ENCODE peak calls at places on chromosomes 1 and 21, in ten cellular contexts. One of them, this sample, is unnamed.
A peak's percentile ranks its signal among the peaks of the same experiment; 100 is the strongest.

GRCh38 chr1:169044296-169044695 is 62.2 kb upstream of the ATP1B1 start:
- DNase-seq in IMR-90: no peak
- DNase-seq in skeletal muscle cell: no peak
- DNase-seq in ascending aorta: no peak
- DNase-seq in AG04449: no peak
- DNase-seq in CD4-positive, CD25-positive, alpha-beta regulatory T cell: no peak
- DNase-seq in right lobe of liver: no peak
- DNase-seq in cardiac fibroblast: no peak
- DNase-seq in aorta: no peak
- DNase-seq in K562: no peak
- DNase-seq in this sample: no peak

GRCh38 chr21:25133939-25134338 is 473.3 kb downstream of the MRPL39 start:
- DNase-seq in right lobe of liver: no peak
- DNase-seq in K562: no peak
- DNase-seq in AG04449: peak; percentile 33
- DNase-seq in aorta: no peak
- DNase-seq in cardiac fibroblast: no peak
- DNase-seq in CD4-positive, CD25-positive, alpha-beta regulatory T cell: no peak
- DNase-seq in skeletal muscle cell: no peak
- DNase-seq in ascending aorta: no peak
- DNase-seq in IMR-90: peak; percentile 57
- DNase-seq in this sample: no peak

GRCh38 chr21:43341349-43342163 is 85.4 kb downstream of the SIK1 start:
- DNase-seq in ascending aorta: no peak
- DNase-seq in right lobe of liver: no peak
- DNase-seq in IMR-90: peak; percentile 65
- DNase-seq in K562: no peak
- DNase-seq in aorta: no peak
- DNase-seq in skeletal muscle cell: no peak
- DNase-seq in AG04449: no peak
- DNase-seq in cardiac fibroblast: peak; percentile 42
- DNase-seq in CD4-positive, CD25-positive, alpha-beta regulatory T cell: no peak
- DNase-seq in this sample: no peak

GRCh38 chr1:172497230-172497629 is 35.7 kb upstream of the SUCO start:
- DNase-seq in IMR-90: peak; percentile 11
- DNase-seq in skeletal muscle cell: peak; percentile 2
- DNase-seq in ascending aorta: no peak
- DNase-seq in cardiac fibroblast: peak; percentile 48
- DNase-seq in AG04449: peak; percentile 5
- DNase-seq in right lobe of liver: no peak
- DNase-seq in K562: no peak
- DNase-seq in CD4-positive, CD25-positive, alpha-beta regulatory T cell: no peak
- DNase-seq in aorta: no peak
- DNase-seq in this sample: no peak

GRCh38 chr1:153778824-153779519 is 3.8 kb downstream of the SLC27A3 start:
- DNase-seq in cardiac fibroblast: no peak
- DNase-seq in K562: peak; percentile 42
- DNase-seq in skeletal muscle cell: no peak
- DNase-seq in aorta: peak; percentile 62
- DNase-seq in right lobe of liver: no peak
- DNase-seq in ascending aorta: no peak
- DNase-seq in IMR-90: no peak
- DNase-seq in CD4-positive, CD25-positive, alpha-beta regulatory T cell: no peak
- DNase-seq in AG04449: no peak
- DNase-seq in this sample: no peak

GRCh38 chr1:6419803-6420593 is at the start of gene HES2:
- DNase-seq in right lobe of liver: no peak
- DNase-seq in K562: peak; percentile 93
- DNase-seq in IMR-90: no peak
- DNase-seq in ascending aorta: no peak
- DNase-seq in AG04449: no peak
- DNase-seq in CD4-positive, CD25-positive, alpha-beta regulatory T cell: no peak
- DNase-seq in skeletal muscle cell: no peak
- DNase-seq in cardiac fibroblast: no peak
- DNase-seq in aorta: no peak
- DNase-seq in this sample: no peak

GRCh38 chr1:25825605-25826004 is 5.9 kb downstream of the MTFR1L start:
- DNase-seq in cardiac fibroblast: no peak
- DNase-seq in aorta: no peak
- DNase-seq in AG04449: no peak
- DNase-seq in CD4-positive, CD25-positive, alpha-beta regulatory T cell: no peak
- DNase-seq in ascending aorta: no peak
- DNase-seq in IMR-90: no peak
- DNase-seq in K562: no peak
- DNase-seq in skeletal muscle cell: no peak
- DNase-seq in right lobe of liver: no peak
- DNase-seq in this sample: no peak

GRCh38 chr1:93328809-93329477 is 16.8 kb upstream of the DR1 start:
- DNase-seq in ascending aorta: no peak
- DNase-seq in K562: no peak
- DNase-seq in skeletal muscle cell: no peak
- DNase-seq in CD4-positive, CD25-positive, alpha-beta regulatory T cell: no peak
- DNase-seq in AG04449: no peak
- DNase-seq in IMR-90: peak; percentile 83
- DNase-seq in aorta: no peak
- DNase-seq in cardiac fibroblast: no peak
- DNase-seq in right lobe of liver: no peak
- DNase-seq in this sample: no peak

GRCh38 chr1:13710097-13710496 is 10.1 kb downstream of the PRDM2 start:
- DNase-seq in right lobe of liver: no peak
- DNase-seq in AG04449: no peak
- DNase-seq in IMR-90: no peak
- DNase-seq in skeletal muscle cell: no peak
- DNase-seq in aorta: no peak
- DNase-seq in ascending aorta: no peak
- DNase-seq in CD4-positive, CD25-positive, alpha-beta regulatory T cell: no peak
- DNase-seq in cardiac fibroblast: no peak
- DNase-seq in K562: no peak
- DNase-seq in this sample: no peak

GRCh38 chr1:10680487-10680886 is 116.0 kb downstream of the CASZ1 start:
- DNase-seq in right lobe of liver: no peak
- DNase-seq in K562: peak; percentile 48
- DNase-seq in IMR-90: no peak
- DNase-seq in ascending aorta: no peak
- DNase-seq in CD4-positive, CD25-positive, alpha-beta regulatory T cell: no peak
- DNase-seq in aorta: no peak
- DNase-seq in AG04449: no peak
- DNase-seq in cardiac fibroblast: no peak
- DNase-seq in skeletal muscle cell: no peak
- DNase-seq in this sample: no peak

GRCh38 chr1:231869364-231869763 is 242.8 kb downstream of the DISC1 start:
- DNase-seq in K562: no peak
- DNase-seq in aorta: no peak
- DNase-seq in cardiac fibroblast: no peak
- DNase-seq in AG04449: no peak
- DNase-seq in ascending aorta: no peak
- DNase-seq in IMR-90: no peak
- DNase-seq in skeletal muscle cell: no peak
- DNase-seq in right lobe of liver: no peak
- DNase-seq in CD4-positive, CD25-positive, alpha-beta regulatory T cell: no peak
- DNase-seq in this sample: no peak

GRCh38 chr1:166174108-166174507 is 7.3 kb upstream of the FAM78B start:
- DNase-seq in cardiac fibroblast: no peak
- DNase-seq in CD4-positive, CD25-positive, alpha-beta regulatory T cell: no peak
- DNase-seq in right lobe of liver: no peak
- DNase-seq in aorta: no peak
- DNase-seq in IMR-90: no peak
- DNase-seq in AG04449: no peak
- DNase-seq in ascending aorta: no peak
- DNase-seq in skeletal muscle cell: no peak
- DNase-seq in K562: no peak
- DNase-seq in this sample: no peak

GRCh38 chr1:157201767-157202166 is 63.6 kb upstream of the ETV3 start:
- DNase-seq in IMR-90: no peak
- DNase-seq in AG04449: no peak
- DNase-seq in skeletal muscle cell: no peak
- DNase-seq in K562: no peak
- DNase-seq in cardiac fibroblast: no peak
- DNase-seq in aorta: no peak
- DNase-seq in ascending aorta: no peak
- DNase-seq in CD4-positive, CD25-positive, alpha-beta regulatory T cell: no peak
- DNase-seq in right lobe of liver: no peak
- DNase-seq in this sample: no peak

GRCh38 chr1:161835963-161836362 is 69.8 kb downstream of the ATF6 start:
- DNase-seq in K562: no peak
- DNase-seq in aorta: no peak
- DNase-seq in cardiac fibroblast: no peak
- DNase-seq in right lobe of liver: no peak
- DNase-seq in ascending aorta: no peak
- DNase-seq in skeletal muscle cell: peak; percentile 29
- DNase-seq in CD4-positive, CD25-positive, alpha-beta regulatory T cell: no peak
- DNase-seq in AG04449: peak; percentile 65
- DNase-seq in IMR-90: peak; percentile 72
- DNase-seq in this sample: no peak

DNA sequence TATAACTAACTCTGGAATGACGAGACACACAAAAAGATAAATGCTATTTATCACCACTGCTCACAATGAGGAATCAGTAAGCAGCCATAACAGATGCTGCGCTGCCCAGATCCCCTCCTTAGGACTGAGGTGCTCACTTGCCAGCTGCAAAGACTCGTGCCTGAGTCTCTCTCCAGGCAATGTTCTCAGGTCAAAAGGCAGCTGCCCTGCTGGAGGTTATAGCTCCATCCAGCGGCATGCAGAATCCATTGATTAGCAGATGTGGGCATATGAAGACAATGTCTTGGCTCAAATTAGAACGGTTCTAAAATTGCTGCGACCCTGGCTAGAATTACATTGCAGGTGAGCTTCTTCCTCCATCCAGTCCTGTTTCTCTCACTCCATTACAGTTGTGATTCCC is 328.2 kb upstream of the CHRM3 start:
- DNase-seq in aorta: no peak
- DNase-seq in right lobe of liver: no peak
- DNase-seq in ascending aorta: no peak
- DNase-seq in skeletal muscle cell: no peak
- DNase-seq in CD4-positive, CD25-positive, alpha-beta regulatory T cell: no peak
- DNase-seq in cardiac fibroblast: no peak
- DNase-seq in K562: no peak
- DNase-seq in AG04449: no peak
- DNase-seq in IMR-90: no peak
- DNase-seq in this sample: no peak
- H3K4me3 ChIP-seq in aorta: no peak overlapping the region
- H3K4me3 ChIP-seq in right lobe of liver: no peak overlapping the region
- H3K4me3 ChIP-seq in ascending aorta: no peak overlapping the region
- H3K4me3 ChIP-seq in skeletal muscle cell: no peak overlapping the region
- H3K4me3 ChIP-seq in CD4-positive, CD25-positive, alpha-beta regulatory T cell: no peak overlapping the region
- H3K4me3 ChIP-seq in cardiac fibroblast: no peak overlapping the region
- H3K4me3 ChIP-seq in K562: no peak overlapping the region
- H3K4me3 ChIP-seq in AG04449: no peak overlapping the region
- H3K4me3 ChIP-seq in IMR-90: no peak overlapping the region
- H3K4me3 ChIP-seq in this sample: no peak overlapping the region

DNA sequence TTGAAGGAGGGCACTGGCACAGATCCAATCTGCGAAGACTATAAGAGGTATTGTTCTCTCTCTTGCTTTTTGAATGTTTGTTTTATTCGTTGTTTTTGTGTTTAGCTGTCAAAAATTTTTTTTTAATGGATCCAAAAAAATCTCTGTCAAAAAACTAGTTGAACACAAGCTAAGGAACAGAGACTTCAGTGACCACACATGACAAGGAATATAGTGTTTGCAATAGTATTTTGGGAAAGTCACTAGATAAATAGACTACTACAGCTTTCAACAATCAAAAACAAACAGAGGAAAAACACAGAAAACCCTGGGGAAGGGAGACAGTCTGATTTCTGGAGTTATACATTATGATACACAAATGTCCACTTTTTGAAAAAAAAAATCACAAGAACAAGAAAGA is 36.9 kb upstream of the COA6 start:
- DNase-seq in right lobe of liver: no peak
- DNase-seq in AG04449: no peak
- DNase-seq in ascending aorta: no peak
- DNase-seq in aorta: no peak
- DNase-seq in cardiac fibroblast: no peak
- DNase-seq in IMR-90: no peak
- DNase-seq in CD4-positive, CD25-positive, alpha-beta regulatory T cell: no peak
- DNase-seq in skeletal muscle cell: no peak
- DNase-seq in K562: no peak
- DNase-seq in this sample: no peak
- H3K4me3 ChIP-seq in right lobe of liver: no peak overlapping the region
- H3K4me3 ChIP-seq in AG04449: no peak overlapping the region
- H3K4me3 ChIP-seq in ascending aorta: no peak overlapping the region
- H3K4me3 ChIP-seq in aorta: no peak overlapping the region
- H3K4me3 ChIP-seq in cardiac fibroblast: no peak overlapping the region
- H3K4me3 ChIP-seq in IMR-90: no peak overlapping the region
- H3K4me3 ChIP-seq in CD4-positive, CD25-positive, alpha-beta regulatory T cell: no peak overlapping the region
- H3K4me3 ChIP-seq in skeletal muscle cell: no peak overlapping the region
- H3K4me3 ChIP-seq in K562: no peak overlapping the region
- H3K4me3 ChIP-seq in this sample: no peak overlapping the region

GRCh38 chr1:223143760-223144248 is 756 bp upstream of the TLR5 start:
- DNase-seq in AG04449: no peak
- DNase-seq in K562: peak; percentile 79
- DNase-seq in IMR-90: no peak
- DNase-seq in cardiac fibroblast: no peak
- DNase-seq in skeletal muscle cell: no peak
- DNase-seq in right lobe of liver: no peak
- DNase-seq in aorta: no peak
- DNase-seq in CD4-positive, CD25-positive, alpha-beta regulatory T cell: peak; percentile 26
- DNase-seq in ascending aorta: no peak
- DNase-seq in this sample: peak; percentile 25
- H3K4me3 ChIP-seq in AG04449: no peak overlapping the region
- H3K4me3 ChIP-seq in K562: peak overlapping the region; percentile 50
- H3K4me3 ChIP-seq in IMR-90: no peak overlapping the region
- H3K4me3 ChIP-seq in cardiac fibroblast: no peak overlapping the region
- H3K4me3 ChIP-seq in skeletal muscle cell: no peak overlapping the region
- H3K4me3 ChIP-seq in right lobe of liver: no peak overlapping the region
- H3K4me3 ChIP-seq in aorta: no peak overlapping the region
- H3K4me3 ChIP-seq in CD4-positive, CD25-positive, alpha-beta regulatory T cell: peak overlapping the region; percentile 78
- H3K4me3 ChIP-seq in ascending aorta: peak overlapping the region; percentile 69
- H3K4me3 ChIP-seq in this sample: no peak overlapping the region

GRCh38 chr21:36477559-36477958 is 2.4 kb downstream of the CLDN14 start:
- DNase-seq in K562: no peak
- DNase-seq in AG04449: no peak
- DNase-seq in IMR-90: no peak
- DNase-seq in ascending aorta: no peak
- DNase-seq in cardiac fibroblast: no peak
- DNase-seq in skeletal muscle cell: no peak
- DNase-seq in aorta: no peak
- DNase-seq in CD4-positive, CD25-positive, alpha-beta regulatory T cell: no peak
- DNase-seq in right lobe of liver: no peak
- DNase-seq in this sample: no peak

GRCh38 chr21:36480618-36481017 is 696 bp upstream of the CLDN14 start:
- DNase-seq in cardiac fibroblast: no peak
- DNase-seq in K562: no peak
- DNase-seq in ascending aorta: no peak
- DNase-seq in aorta: no peak
- DNase-seq in AG04449: no peak
- DNase-seq in IMR-90: no peak
- DNase-seq in skeletal muscle cell: no peak
- DNase-seq in CD4-positive, CD25-positive, alpha-beta regulatory T cell: no peak
- DNase-seq in right lobe of liver: no peak
- DNase-seq in this sample: no peak

GRCh38 chr21:36479415-36480402 is at the start of gene CLDN14:
- DNase-seq in IMR-90: peak; percentile 58
- DNase-seq in K562: no peak
- DNase-seq in cardiac fibroblast: no peak
- DNase-seq in ascending aorta: no peak
- DNase-seq in aorta: no peak
- DNase-seq in skeletal muscle cell: no peak
- DNase-seq in right lobe of liver: peak; percentile 89
- DNase-seq in AG04449: no peak
- DNase-seq in CD4-positive, CD25-positive, alpha-beta regulatory T cell: no peak
- DNase-seq in this sample: no peak

GRCh38 chr21:36478207-36478701 is 1.7 kb downstream of the CLDN14 start:
- DNase-seq in cardiac fibroblast: peak; percentile 61
- DNase-seq in right lobe of liver: no peak
- DNase-seq in K562: no peak
- DNase-seq in skeletal muscle cell: peak; percentile 52
- DNase-seq in IMR-90: peak; percentile 88
- DNase-seq in AG04449: peak; percentile 72
- DNase-seq in CD4-positive, CD25-positive, alpha-beta regulatory T cell: no peak
- DNase-seq in ascending aorta: no peak
- DNase-seq in aorta: no peak
- DNase-seq in this sample: no peak

GRCh38 chr21:36478941-36479340 is 981 bp downstream of the CLDN14 start:
- DNase-seq in ascending aorta: no peak
- DNase-seq in IMR-90: no peak
- DNase-seq in cardiac fibroblast: peak; percentile 8
- DNase-seq in K562: no peak
- DNase-seq in aorta: no peak
- DNase-seq in CD4-positive, CD25-positive, alpha-beta regulatory T cell: no peak
- DNase-seq in skeletal muscle cell: no peak
- DNase-seq in right lobe of liver: no peak
- DNase-seq in AG04449: no peak
- DNase-seq in this sample: no peak
- H3K4me3 ChIP-seq in ascending aorta: peak overlapping the region; percentile 34
- H3K4me3 ChIP-seq in IMR-90: no peak overlapping the region
- H3K4me3 ChIP-seq in cardiac fibroblast: no peak overlapping the region
- H3K4me3 ChIP-seq in K562: no peak overlapping the region
- H3K4me3 ChIP-seq in aorta: no peak overlapping the region
- H3K4me3 ChIP-seq in CD4-positive, CD25-positive, alpha-beta regulatory T cell: no peak overlapping the region
- H3K4me3 ChIP-seq in skeletal muscle cell: no peak overlapping the region
- H3K4me3 ChIP-seq in right lobe of liver: peak overlapping the region; percentile 95
- H3K4me3 ChIP-seq in AG04449: no peak overlapping the region
- H3K4me3 ChIP-seq in this sample: no peak overlapping the region

This sample was measured in uterus.